ENCODE peak calls at places on chromosomes 3 and 15, in seven cellular contexts. One of them, this sample, is unnamed. For H3K27me3, the result is how much of the 10 kb centered on the place peaks cover.

GRCh38 chr3:61966200-61966599 is 404.8 kb downstream of the PTPRG start:
- DNase-seq in prostate gland: no peak
- DNase-seq in tibial artery: no peak
- DNase-seq in left ventricle myocardium inferior: no peak
- DNase-seq in heart left ventricle: no peak
- DNase-seq in GM23338: peak
- DNase-seq in aorta: no peak
- DNase-seq in this sample: no peak

GRCh38 chr3:54541369-54541768 is 386.5 kb downstream of the LRTM1 start:
- DNase-seq in GM23338: no peak
- DNase-seq in aorta: no peak
- DNase-seq in heart left ventricle: no peak
- DNase-seq in tibial artery: no peak
- DNase-seq in left ventricle myocardium inferior: no peak
- DNase-seq in prostate gland: no peak
- DNase-seq in this sample: no peak

GRCh38 chr3:149018247-149018646 is 26.9 kb downstream of the GYG1 start:
- DNase-seq in heart left ventricle: no peak
- DNase-seq in GM23338: no peak
- DNase-seq in tibial artery: no peak
- DNase-seq in left ventricle myocardium inferior: no peak
- DNase-seq in aorta: no peak
- DNase-seq in prostate gland: no peak
- DNase-seq in this sample: no peak

GRCh38 chr3:198030125-198030524 is 70.1 kb downstream of the LMLN start:
- DNase-seq in aorta: no peak
- DNase-seq in GM23338: no peak
- DNase-seq in heart left ventricle: no peak
- DNase-seq in left ventricle myocardium inferior: no peak
- DNase-seq in prostate gland: no peak
- DNase-seq in tibial artery: no peak
- DNase-seq in this sample: no peak

GRCh38 chr3:58994746-58995330 is 55.0 kb downstream of the CFAP20DC start:
- DNase-seq in prostate gland: peak
- DNase-seq in aorta: no peak
- DNase-seq in left ventricle myocardium inferior: no peak
- DNase-seq in heart left ventricle: no peak
- DNase-seq in GM23338: peak
- DNase-seq in tibial artery: no peak
- DNase-seq in this sample: peak

GRCh38 chr3:184336484-184337230 is 743 bp upstream of the FAM131A start:
- DNase-seq in left ventricle myocardium inferior: no peak
- DNase-seq in prostate gland: peak
- DNase-seq in heart left ventricle: no peak
- DNase-seq in GM23338: peak
- DNase-seq in tibial artery: peak
- DNase-seq in aorta: no peak
- DNase-seq in this sample: no peak

GRCh38 chr3:65716372-65716771 is 322.3 kb downstream of the MAGI1 start:
- DNase-seq in left ventricle myocardium inferior: no peak
- DNase-seq in aorta: no peak
- DNase-seq in GM23338: peak
- DNase-seq in prostate gland: no peak
- DNase-seq in heart left ventricle: no peak
- DNase-seq in tibial artery: no peak
- DNase-seq in this sample: no peak

GRCh38 chr3:177561769-177562360 is 364.6 kb upstream of the TBL1XR1 start:
- DNase-seq in heart left ventricle: no peak
- DNase-seq in aorta: no peak
- DNase-seq in GM23338: no peak
- DNase-seq in left ventricle myocardium inferior: no peak
- DNase-seq in prostate gland: no peak
- DNase-seq in tibial artery: no peak
- DNase-seq in this sample: no peak

GRCh38 chr15:88736204-88736603 is 67.0 kb upstream of the ACAN start:
- DNase-seq in tibial artery: no peak
- DNase-seq in prostate gland: no peak
- DNase-seq in GM23338: no peak
- DNase-seq in aorta: no peak
- DNase-seq in heart left ventricle: no peak
- DNase-seq in left ventricle myocardium inferior: no peak
- DNase-seq in this sample: no peak
- H3K27me3 ChIP-seq in tibial artery: under half
- H3K27me3 ChIP-seq in prostate gland: under half
- H3K27me3 ChIP-seq in GM23338: under half
- H3K27me3 ChIP-seq in aorta: under half
- H3K27me3 ChIP-seq in heart left ventricle: under half
- H3K27me3 ChIP-seq in left ventricle myocardium inferior: half or more
- H3K27me3 ChIP-seq in this sample: under half

GRCh38 chr3:194136519-194137313 is 768 bp downstream of the HES1 start:
- DNase-seq in heart left ventricle: peak
- DNase-seq in left ventricle myocardium inferior: peak
- DNase-seq in aorta: peak
- DNase-seq in GM23338: peak
- DNase-seq in tibial artery: peak
- DNase-seq in prostate gland: peak
- DNase-seq in this sample: peak

GRCh38 chr3:194135516-194135805 is 487 bp upstream of the HES1 start:
- DNase-seq in left ventricle myocardium inferior: no peak
- DNase-seq in prostate gland: no peak
- DNase-seq in GM23338: no peak
- DNase-seq in heart left ventricle: no peak
- DNase-seq in aorta: no peak
- DNase-seq in tibial artery: no peak
- DNase-seq in this sample: no peak

GRCh38 chr3:194134757-194135515 is 1.0 kb upstream of the HES1 start:
- DNase-seq in aorta: peak
- DNase-seq in heart left ventricle: peak
- DNase-seq in prostate gland: peak
- DNase-seq in tibial artery: peak
- DNase-seq in left ventricle myocardium inferior: peak
- DNase-seq in GM23338: peak
- DNase-seq in this sample: peak

GRCh38 chr3:194137314-194138097 is 1.6 kb downstream of the HES1 start:
- DNase-seq in heart left ventricle: peak
- DNase-seq in left ventricle myocardium inferior: peak
- DNase-seq in tibial artery: peak
- DNase-seq in prostate gland: peak
- DNase-seq in GM23338: peak
- DNase-seq in aorta: peak
- DNase-seq in this sample: peak

DNA sequence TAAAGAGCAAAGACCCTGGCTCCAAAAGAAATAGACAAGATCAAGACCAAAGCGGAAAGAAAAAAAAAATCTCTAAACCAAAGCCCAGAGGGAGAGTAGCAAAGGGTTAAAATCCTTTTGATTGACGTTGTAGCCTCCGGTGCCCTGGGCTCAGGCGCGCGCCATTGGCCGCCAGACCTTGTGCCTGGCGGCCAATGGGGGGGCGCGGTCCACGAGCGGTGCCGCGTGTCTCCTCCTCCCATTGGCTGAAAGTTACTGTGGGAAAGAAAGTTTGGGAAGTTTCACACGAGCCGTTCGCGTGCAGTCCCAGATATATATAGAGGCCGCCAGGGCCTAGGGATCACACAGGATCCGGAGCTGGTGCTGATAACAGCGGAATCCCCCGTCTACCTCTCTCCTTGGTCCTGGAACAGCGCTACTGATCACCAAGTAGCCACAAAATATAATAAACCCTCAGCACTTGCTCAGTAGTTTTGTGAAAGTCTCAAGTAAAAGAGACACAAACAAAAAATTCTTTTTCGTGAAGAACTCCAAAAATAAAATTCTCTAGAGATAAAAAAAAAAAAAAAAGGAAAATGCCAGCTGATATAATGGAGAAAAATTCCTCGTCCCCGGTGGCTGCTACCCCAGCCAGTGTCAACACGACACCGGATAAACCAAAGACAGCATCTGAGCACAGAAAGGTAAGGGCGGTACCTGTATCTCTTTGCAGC is at the start of gene HES1:
- DNase-seq in GM23338: peak
- DNase-seq in tibial artery: peak
- DNase-seq in prostate gland: peak
- DNase-seq in aorta: peak
- DNase-seq in left ventricle myocardium inferior: peak
- DNase-seq in heart left ventricle: peak
- DNase-seq in this sample: peak
- H3K27me3 ChIP-seq in GM23338: under half
- H3K27me3 ChIP-seq in tibial artery: under half
- H3K27me3 ChIP-seq in prostate gland: under half
- H3K27me3 ChIP-seq in aorta: under half
- H3K27me3 ChIP-seq in left ventricle myocardium inferior: under half
- H3K27me3 ChIP-seq in heart left ventricle: under half
- H3K27me3 ChIP-seq in this sample: under half

DNA sequence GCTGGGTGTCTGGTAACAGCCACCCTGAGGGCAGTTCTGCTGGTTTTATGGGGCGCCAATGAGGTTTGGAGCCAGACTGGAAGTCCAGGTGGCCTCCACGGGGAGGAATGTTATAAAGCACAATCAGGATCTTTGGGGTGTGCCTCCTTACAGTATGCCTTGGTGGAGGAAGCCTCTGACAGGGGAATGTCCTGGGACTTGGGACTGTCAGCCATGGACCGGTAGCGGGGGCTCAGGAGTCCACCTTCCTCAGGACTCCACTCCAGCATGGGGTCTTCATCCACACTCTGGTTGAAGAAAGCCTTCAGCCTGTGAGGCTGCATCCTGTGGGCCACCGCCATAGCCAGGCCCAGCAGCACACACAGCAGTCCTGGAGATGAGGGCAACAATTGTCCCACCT is 4.9 kb downstream of the DUOXA2 start:
- DNase-seq in left ventricle myocardium inferior: no peak
- DNase-seq in GM23338: no peak
- DNase-seq in prostate gland: no peak
- DNase-seq in heart left ventricle: no peak
- DNase-seq in aorta: no peak
- DNase-seq in tibial artery: no peak
- DNase-seq in this sample: no peak
- H3K27me3 ChIP-seq in left ventricle myocardium inferior: half or more
- H3K27me3 ChIP-seq in GM23338: half or more
- H3K27me3 ChIP-seq in prostate gland: under half
- H3K27me3 ChIP-seq in heart left ventricle: under half
- H3K27me3 ChIP-seq in aorta: under half
- H3K27me3 ChIP-seq in tibial artery: half or more
- H3K27me3 ChIP-seq in this sample: under half

GRCh38 chr3:46844397-46844796 is 18.8 kb downstream of the MYL3 start:
- DNase-seq in heart left ventricle: no peak
- DNase-seq in left ventricle myocardium inferior: no peak
- DNase-seq in GM23338: no peak
- DNase-seq in prostate gland: no peak
- DNase-seq in tibial artery: no peak
- DNase-seq in aorta: no peak
- DNase-seq in this sample: no peak

GRCh38 chr3:46844851-46845250 is 18.4 kb downstream of the MYL3 start:
- DNase-seq in aorta: no peak
- DNase-seq in tibial artery: no peak
- DNase-seq in GM23338: no peak
- DNase-seq in prostate gland: no peak
- DNase-seq in heart left ventricle: no peak
- DNase-seq in left ventricle myocardium inferior: no peak
- DNase-seq in this sample: no peak

GRCh38 chr3:46845397-46845859 is 17.8 kb downstream of the MYL3 start:
- DNase-seq in GM23338: peak
- DNase-seq in aorta: no peak
- DNase-seq in left ventricle myocardium inferior: peak
- DNase-seq in heart left ventricle: peak
- DNase-seq in prostate gland: no peak
- DNase-seq in tibial artery: peak
- DNase-seq in this sample: peak

GRCh38 chr3:46845860-46846623 is 17.2 kb downstream of the MYL3 start:
- DNase-seq in tibial artery: peak
- DNase-seq in heart left ventricle: peak
- DNase-seq in GM23338: peak
- DNase-seq in prostate gland: peak
- DNase-seq in left ventricle myocardium inferior: peak
- DNase-seq in aorta: peak
- DNase-seq in this sample: peak

GRCh38 chr3:46843508-46843907 is 19.7 kb downstream of the MYL3 start:
- DNase-seq in aorta: no peak
- DNase-seq in GM23338: no peak
- DNase-seq in heart left ventricle: no peak
- DNase-seq in tibial artery: no peak
- DNase-seq in left ventricle myocardium inferior: no peak
- DNase-seq in prostate gland: no peak
- DNase-seq in this sample: no peak
- H3K27me3 ChIP-seq in aorta: under half
- H3K27me3 ChIP-seq in GM23338: under half
- H3K27me3 ChIP-seq in heart left ventricle: under half
- H3K27me3 ChIP-seq in tibial artery: under half
- H3K27me3 ChIP-seq in left ventricle myocardium inferior: under half
- H3K27me3 ChIP-seq in prostate gland: under half
- H3K27me3 ChIP-seq in this sample: under half

GRCh38 chr3:105368575-105369500 is 2.1 kb downstream of the ALCAM start:
- DNase-seq in heart left ventricle: peak
- DNase-seq in aorta: peak
- DNase-seq in GM23338: peak
- DNase-seq in tibial artery: peak
- DNase-seq in left ventricle myocardium inferior: peak
- DNase-seq in prostate gland: peak
- DNase-seq in this sample: peak
- H3K27me3 ChIP-seq in heart left ventricle: under half
- H3K27me3 ChIP-seq in aorta: under half
- H3K27me3 ChIP-seq in GM23338: under half
- H3K27me3 ChIP-seq in tibial artery: under half
- H3K27me3 ChIP-seq in left ventricle myocardium inferior: under half
- H3K27me3 ChIP-seq in prostate gland: under half
- H3K27me3 ChIP-seq in this sample: under half

GRCh38 chr15:94670436-94671034 is 439.2 kb downstream of the MCTP2 start:
- DNase-seq in heart left ventricle: no peak
- DNase-seq in tibial artery: no peak
- DNase-seq in prostate gland: no peak
- DNase-seq in left ventricle myocardium inferior: no peak
- DNase-seq in GM23338: peak
- DNase-seq in aorta: no peak
- DNase-seq in this sample: no peak
- H3K27me3 ChIP-seq in heart left ventricle: under half
- H3K27me3 ChIP-seq in tibial artery: under half
- H3K27me3 ChIP-seq in prostate gland: under half
- H3K27me3 ChIP-seq in left ventricle myocardium inferior: under half
- H3K27me3 ChIP-seq in GM23338: under half
- H3K27me3 ChIP-seq in aorta: under half
- H3K27me3 ChIP-seq in this sample: under half

This sample was measured in colonic mucosa.